ENCODE peak calls at places on chromosomes 7 and 10, in seven cellular contexts. O is H7; X is ELR; I is effector CD4-positive, alpha-beta T cell; L is stimulated activated CD8-positive, alpha-beta memory T cell treated with anti-CD3 and anti-CD28 coated beads, Interleukin-15, amount 100 ng/mL, for 24 hours; F is aorta; K is NCI-H1417. M is an unnamed sample.

GRCh38 chr10:124049484-124049883 is 43.9 kb downstream of the CHST15 start:
- DNase-seq in L (no peak), F (no peak), K (no peak), O (no peak), I (no peak), X (peak), M (no peak)

GRCh38 chr7:77537595-77538185 is 595 bp downstream of the PTPN12 start:
- DNase-seq in F (peak), X (peak), K (peak), L (peak), I (peak), O (peak), M (peak)

GRCh38 chr7:132758983-132759382 is 182.7 kb upstream of the PLXNA4 start:
- DNase-seq in X (no peak), L (no peak), K (no peak), I (no peak), F (no peak), O (no peak), M (no peak)

GRCh38 chr7:135959655-135960363 is 17.4 kb downstream of the MTPN start:
- DNase-seq in I (no peak), K (no peak), O (no peak), L (no peak), F (no peak), X (no peak), M (no peak)

GRCh38 chr7:5709347-5709950 is 72.0 kb downstream of the RNF216 start:
- DNase-seq in L (no peak), F (no peak), X (no peak), K (no peak), O (no peak), I (no peak), M (no peak)

GRCh38 chr10:120369831-120370230 is 87.2 kb upstream of the PLPP4 start:
- DNase-seq in I (no peak), F (no peak), L (no peak), K (no peak), X (peak), O (no peak), M (no peak)

GRCh38 chr10:66258693-66259092 is 667.1 kb upstream of the LRRTM3 start:
- DNase-seq in L (no peak), O (no peak), I (no peak), K (no peak), X (no peak), F (no peak), M (no peak)

GRCh38 chr7:112302566-112302965 is 96.1 kb downstream of the ZNF277 start:
- DNase-seq in L (no peak), X (no peak), F (no peak), O (no peak), I (no peak), K (no peak), M (no peak)

GRCh38 chr7:80642871-80643270 is 4.4 kb downstream of the CD36 start:
- DNase-seq in O (no peak), I (no peak), L (no peak), F (no peak), K (no peak), X (no peak), M (no peak)

GRCh38 chr7:47809387-47809786 is 138.9 kb downstream of the PKD1L1 start:
- DNase-seq in X (no peak), O (no peak), I (no peak), L (no peak), K (no peak), F (no peak), M (no peak)

GRCh38 chr10:33509231-33509871 is 174.9 kb upstream of the NRP1 start:
- DNase-seq in F (peak), O (no peak), I (no peak), X (peak), K (peak), L (no peak), M (no peak)

GRCh38 chr7:2528481-2529095 is 9.0 kb downstream of the LFNG start:
- DNase-seq in F (peak), L (no peak), X (no peak), I (no peak), K (no peak), O (no peak), M (no peak)

GRCh38 chr7:65441010-65441409 is 67.4 kb downstream of the ZNF92 start:
- DNase-seq in K (peak), F (no peak), I (no peak), O (no peak), L (no peak), X (peak), M (no peak)

GRCh38 chr7:142303650-142304049 is 45.8 kb upstream of the PRSS58 start:
- DNase-seq in K (peak), O (peak), X (peak), F (no peak), I (no peak), L (no peak), M (no peak)

GRCh38 chr7:114959931-114960330 is 38.0 kb downstream of the MDFIC start:
- DNase-seq in O (no peak), L (no peak), X (no peak), I (no peak), F (no peak), K (no peak), M (no peak)

GRCh38 chr10:93589648-93590562 is 11.1 kb downstream of the RBP4 start:
- DNase-seq in K (no peak), L (no peak), I (no peak), F (no peak), X (no peak), O (no peak), M (no peak)

GRCh38 chr7:25669954-25670841 is 441.9 kb upstream of the NPVF start:
- DNase-seq in F (no peak), I (no peak), X (no peak), K (no peak), L (no peak), O (no peak), M (no peak)

GRCh38 chr7:132106491-132106890 is 469.8 kb downstream of the PLXNA4 start:
- DNase-seq in X (no peak), L (no peak), F (no peak), I (no peak), K (no peak), O (no peak), M (no peak)

GRCh38 chr7:24725554-24726260 is 31.6 kb downstream of the GSDME start:
- DNase-seq in X (no peak), K (no peak), I (no peak), F (no peak), L (no peak), O (no peak), M (no peak)

GRCh38 chr7:17403996-17404395 is 105.5 kb downstream of the AHR start:
- DNase-seq in X (no peak), I (no peak), L (no peak), K (no peak), F (no peak), O (no peak), M (no peak)

GRCh38 chr10:13865758-13866491 is 279.2 kb downstream of the PRPF18 start:
- DNase-seq in K (no peak), F (no peak), O (peak), L (no peak), I (no peak), X (peak), M (no peak)

GRCh38 chr10:93383562-93383981 is 98.6 kb downstream of the MYOF start:
- DNase-seq in K (no peak), F (no peak), X (peak), O (no peak), L (no peak), I (no peak), M (no peak)

GRCh38 chr10:110237894-110238480 is 30.6 kb downstream of the MXI1 start:
- DNase-seq in K (no peak), I (no peak), O (no peak), L (no peak), X (no peak), F (no peak), M (no peak)

GRCh38 chr10:48535416-48536225 is 69.3 kb downstream of the ARHGAP22 start:
- DNase-seq in K (no peak), L (no peak), F (no peak), O (peak), I (no peak), X (no peak), M (no peak)

GRCh38 chr7:38839846-38840245 is 69.1 kb downstream of the VPS41 start:
- DNase-seq in I (no peak), L (no peak), F (no peak), O (no peak), X (no peak), K (no peak), M (no peak)

GRCh38 chr7:90224204-90224603 is 12.7 kb downstream of the STEAP2 start:
- DNase-seq in I (no peak), O (no peak), F (no peak), L (no peak), K (no peak), X (no peak), M (no peak)

GRCh38 chr10:22317771-22318565 is 1.8 kb downstream of the COMMD3 start:
- DNase-seq in L (no peak), X (no peak), F (no peak), I (no peak), O (no peak), K (no peak), M (no peak)

GRCh38 chr10:124068929-124069328 is 24.5 kb downstream of the CHST15 start:
- DNase-seq in K (no peak), F (no peak), O (peak), X (no peak), L (no peak), I (no peak), M (no peak)

GRCh38 chr10:11018426-11018818 is 750 bp downstream of the CELF2 start:
- DNase-seq in F (peak), K (no peak), O (no peak), X (no peak), L (no peak), I (no peak), M (no peak)

GRCh38 chr7:142880886-142881505 is 4.5 kb downstream of the TRPV6 start:
- DNase-seq in X (peak), I (peak), F (no peak), L (no peak), O (peak), K (no peak), M (peak)

GRCh38 chr7:34823650-34824258 is 165.7 kb downstream of the NPSR1 start:
- DNase-seq in O (peak), K (peak), L (peak), I (peak), F (peak), X (peak), M (peak)

GRCh38 chr7:82897500-82897899 is 265.2 kb downstream of the PCLO start:
- DNase-seq in F (no peak), I (no peak), K (no peak), L (no peak), O (no peak), X (peak), M (no peak)

GRCh38 chr7:29988391-29989256 is 977 bp downstream of the SCRN1 start:
- DNase-seq in X (peak), O (peak), L (no peak), K (peak), I (no peak), F (peak), M (no peak)

GRCh38 chr10:59894114-59894513 is 12.2 kb downstream of the CCDC6 start:
- DNase-seq in X (peak), F (peak), K (no peak), O (no peak), L (no peak), I (no peak), M (no peak)

GRCh38 chr7:140625908-140626868 is 14.4 kb downstream of the DENND2A start:
- DNase-seq in K (peak), F (peak), L (no peak), I (no peak), X (peak), O (peak), M (no peak)

GRCh38 chr10:72511414-72511813 is 114.5 kb downstream of the MICU1 start:
- DNase-seq in K (no peak), O (no peak), X (no peak), F (no peak), I (no peak), L (no peak), M (no peak)

GRCh38 chr7:36526720-36527548 is 137.3 kb downstream of the ANLN start:
- DNase-seq in L (no peak), F (no peak), K (peak), O (no peak), X (peak), I (no peak), M (no peak)

M was measured in CD8-positive, alpha-beta T cell.